ENCODE peak calls at places on chromosome 2, in ten cellular contexts. C is activated CD4-positive, alpha-beta T cell treated with anti-CD3 and anti-CD28 coated beads, Interleukin-2, amount 50 U/mL, for 1 hour; J is GM13976; D is stimulated activated effector memory CD8-positive, alpha-beta T cell treated with anti-CD3 and anti-CD28 coated beads, Interleukin-12 subunit alpha, Interleukin-12 subunit beta, amount 100 ng/mL, for 72 hours; L is mucosa of gallbladder; H is Calu3; M is stimulated activated CD4-positive, alpha-beta T cell treated with anti-CD3 and anti-CD28 coated beads, TNF-alpha, amount 100 ng/mL, for 24 hours; N is dermis blood vessel endothelial cell; B is HEK293T; Q is pancreas. P is an unnamed sample.

GRCh38 chr2:177806025-177806424 is 266.6 kb downstream of the PDE11A start:
- DNase-seq in C (no peak), J (no peak), D (no peak), L (no peak), H (no peak), M (no peak), N (no peak), B (no peak), Q (no peak), P (no peak)

GRCh38 chr2:239062743-239063142 is 214.9 kb downstream of the TWIST2 start:
- DNase-seq in C (no peak), J (no peak), D (no peak), L (no peak), H (no peak), M (no peak), N (no peak), B (no peak), Q (no peak), P (no peak)

GRCh38 chr2:38148501-38148900 is 72.5 kb upstream of the CYP1B1 start:
- DNase-seq in C (no peak), J (no peak), D (no peak), L (peak), H (peak), M (no peak), N (no peak), B (no peak), Q (no peak), P (no peak)

GRCh38 chr2:102357975-102358374 is 2.4 kb downstream of the IL18R1 start:
- DNase-seq in C (no peak), J (peak), D (no peak), L (no peak), H (no peak), M (no peak), N (no peak), B (no peak), Q (no peak), P (no peak)

GRCh38 chr2:71223767-71224333 is 3.1 kb downstream of the PAIP2B start:
- DNase-seq in C (no peak), J (no peak), D (no peak), L (peak), H (peak), M (no peak), N (peak), B (peak), Q (peak), P (no peak)

GRCh38 chr2:196137271-196137670 is 34.1 kb downstream of the STK17B start:
- DNase-seq in C (no peak), J (no peak), D (no peak), L (no peak), H (no peak), M (no peak), N (no peak), B (no peak), Q (no peak), P (no peak)

GRCh38 chr2:12928197-12928596 is 211.5 kb downstream of the TRIB2 start:
- DNase-seq in C (no peak), J (no peak), D (no peak), L (no peak), H (no peak), M (no peak), N (peak), B (no peak), Q (no peak), P (no peak)

GRCh38 chr2:134276381-134277172 is 22.7 kb downstream of the MGAT5 start:
- DNase-seq in C (no peak), J (no peak), D (no peak), L (no peak), H (no peak), M (no peak), N (peak), B (no peak), Q (no peak), P (no peak)

GRCh38 chr2:237691908-237692600 is 64.7 kb downstream of the LRRFIP1 start:
- DNase-seq in C (peak), J (peak), D (peak), L (peak), H (peak), M (peak), N (peak), B (peak), Q (peak), P (peak)

GRCh38 chr2:176125215-176126054 is 2.9 kb downstream of the HOXD9 start:
- DNase-seq in C (no peak), J (no peak), D (no peak), L (no peak), H (no peak), M (no peak), N (peak), B (no peak), Q (no peak), P (no peak)

GRCh38 chr2:48145845-48146452 is 239.7 kb upstream of the FBXO11 start:
- DNase-seq in C (no peak), J (no peak), D (no peak), L (no peak), H (no peak), M (no peak), N (no peak), B (no peak), Q (no peak), P (no peak)

GRCh38 chr2:153595939-153596338 is 117.4 kb upstream of the RPRM start:
- DNase-seq in C (no peak), J (no peak), D (no peak), L (no peak), H (peak), M (no peak), N (no peak), B (peak), Q (no peak), P (no peak)

P was measured in osteocyte.